ENCODE peak calls at places on chromosomes 16 and 17, in five cellular contexts. M is H9, C is trophoblast cell, S is neuronal stem cell, V is mesenchymal stem cell. Q is an unnamed sample.

GRCh38 chr17:57984936-57985674 is 2.9 kb downstream of the VEZF1 start:
- DNase-seq in M (no peak), C (peak; percentile 28), S (no peak), V (peak; percentile 52), Q (no peak)

GRCh38 chr17:69878661-69879060 is 196.4 kb upstream of the KCNJ16 start:
- DNase-seq in M (no peak), C (no peak), S (no peak), V (no peak), Q (no peak)

GRCh38 chr16:67613808-67614207 is 31.1 kb upstream of the CARMIL2 start:
- DNase-seq in M (peak; percentile 64), C (no peak), S (no peak), V (no peak), Q (peak; percentile 73)

GRCh38 chr16:15864939-15865338 is 8.1 kb upstream of the MYH11 start:
- DNase-seq in M (no peak), C (no peak), S (no peak), V (no peak), Q (no peak)

GRCh38 chr16:90020260-90020837 is 1.1 kb upstream of the DBNDD1 start:
- DNase-seq in M (no peak), C (no peak), S (no peak), V (no peak), Q (no peak)

GRCh38 chr16:31696968-31697743 is 169.5 kb downstream of the AHSP start:
- DNase-seq in M (no peak), C (peak; percentile 18), S (no peak), V (peak; percentile 41), Q (no peak)

GRCh38 chr17:77420476-77420803 is 279.7 kb downstream of the SEC14L1 start:
- DNase-seq in M (no peak), C (no peak), S (no peak), V (no peak), Q (no peak)

GRCh38 chr16:76035689-76036088 is 241.5 kb upstream of the CNTNAP4 start:
- DNase-seq in M (no peak), C (no peak), S (peak; percentile 23), V (peak; percentile 1), Q (no peak)

GRCh38 chr17:83194761-83195329 is 115.4 kb downstream of the METRNL start:
- DNase-seq in M (no peak), C (no peak), S (no peak), V (no peak), Q (no peak)

GRCh38 chr17:29005936-29006438 is at the start of gene SEZ6:
- DNase-seq in M (peak; percentile 92), C (peak; percentile 56), S (peak; percentile 84), V (peak; percentile 61), Q (peak; percentile 29)

GRCh38 chr16:81189100-81189664 is 49.3 kb upstream of the BCO1 start:
- DNase-seq in M (no peak), C (no peak), S (no peak), V (no peak), Q (no peak)

GRCh38 chr16:20884240-20884556 is 16.0 kb downstream of the DCUN1D3 start:
- DNase-seq in M (no peak), C (no peak), S (no peak), V (peak; percentile 87), Q (no peak)

GRCh38 chr16:85207357-85207921 is 95.2 kb upstream of the CIBAR2 start:
- DNase-seq in M (no peak), C (peak; percentile 65), S (no peak), V (peak; percentile 81), Q (no peak)

GRCh38 chr16:82004651-82005490 is 6.4 kb downstream of the SDR42E1 start:
- DNase-seq in M (no peak), C (no peak), S (no peak), V (no peak), Q (no peak)

GRCh38 chr17:45016237-45016636 is 35.2 kb downstream of the DCAKD start:
- DNase-seq in M (no peak), C (no peak), S (no peak), V (no peak), Q (no peak)

GRCh38 chr16:64153718-64154117 is 968.1 kb downstream of the CDH11 start:
- DNase-seq in M (no peak), C (no peak), S (no peak), V (peak; percentile 54), Q (no peak)

GRCh38 chr16:66479661-66480264 is 52.7 kb downstream of the BEAN1 start:
- DNase-seq in M (peak; percentile 22), C (no peak), S (no peak), V (no peak), Q (no peak)

GRCh38 chr17:54968954-54969400 is 412 bp downstream of the STXBP4 start:
- DNase-seq in M (no peak), C (no peak), S (no peak), V (peak; percentile 76), Q (no peak)

GRCh38 chr17:9432121-9432866 is 143.3 kb downstream of the STX8 start:
- DNase-seq in M (no peak), C (no peak), S (no peak), V (peak; percentile 17), Q (no peak)

GRCh38 chr17:40307001-40307690 is 1.8 kb upstream of the RARA start:
- DNase-seq in M (no peak), C (no peak), S (no peak), V (peak; percentile 74), Q (no peak)

GRCh38 chr17:63984206-63984605 is 11.5 kb upstream of the SCN4A start:
- DNase-seq in M (no peak), C (no peak), S (no peak), V (no peak), Q (no peak)

GRCh38 chr17:75030161-75030560 is 16.6 kb downstream of the ATP5PD start:
- DNase-seq in M (no peak), C (no peak), S (no peak), V (no peak), Q (no peak)

DNA sequence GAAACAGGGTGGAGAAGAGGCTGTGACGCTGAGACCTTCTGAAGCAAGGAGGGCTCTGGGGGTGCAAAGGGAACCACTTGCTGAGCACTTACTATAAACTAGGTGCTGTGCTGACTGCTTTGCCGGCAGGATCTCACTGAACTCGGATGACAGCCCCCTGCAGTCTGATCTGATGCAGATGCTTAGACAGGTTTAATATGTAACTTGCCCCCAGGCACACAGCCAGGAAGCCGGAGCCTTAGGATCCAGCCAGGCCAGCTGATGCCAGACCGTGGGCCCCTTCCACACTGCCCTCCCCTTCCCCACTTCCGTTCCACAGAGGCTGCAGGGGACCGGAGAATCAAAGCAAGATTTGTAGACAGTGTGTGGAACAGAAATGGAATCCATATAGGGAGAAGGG is 23.1 kb downstream of the SPACA3 start:
- DNase-seq in M (peak; percentile 21), C (no peak), S (no peak), V (no peak), Q (no peak)
- H2BK12ac ChIP-seq in M (no peak overlapping the region), C (no peak overlapping the region), S (no peak overlapping the region), V (no peak overlapping the region), Q (no peak overlapping the region)

GRCh38 chr16:72942021-72942420 is 105.9 kb downstream of the ZFHX3 start:
- DNase-seq in M (no peak), C (no peak), S (no peak), V (no peak), Q (no peak)

GRCh38 chr16:72938426-72939164 is 109.3 kb downstream of the ZFHX3 start:
- DNase-seq in M (no peak), C (peak; percentile 73), S (no peak), V (peak; percentile 75), Q (no peak)

GRCh38 chr16:72939247-72939646 is 108.7 kb downstream of the ZFHX3 start:
- DNase-seq in M (no peak), C (peak; percentile 52), S (no peak), V (peak; percentile 19), Q (no peak)

GRCh38 chr16:72937916-72938315 is 110.0 kb downstream of the ZFHX3 start:
- DNase-seq in M (no peak), C (no peak), S (no peak), V (no peak), Q (no peak)

DNA sequence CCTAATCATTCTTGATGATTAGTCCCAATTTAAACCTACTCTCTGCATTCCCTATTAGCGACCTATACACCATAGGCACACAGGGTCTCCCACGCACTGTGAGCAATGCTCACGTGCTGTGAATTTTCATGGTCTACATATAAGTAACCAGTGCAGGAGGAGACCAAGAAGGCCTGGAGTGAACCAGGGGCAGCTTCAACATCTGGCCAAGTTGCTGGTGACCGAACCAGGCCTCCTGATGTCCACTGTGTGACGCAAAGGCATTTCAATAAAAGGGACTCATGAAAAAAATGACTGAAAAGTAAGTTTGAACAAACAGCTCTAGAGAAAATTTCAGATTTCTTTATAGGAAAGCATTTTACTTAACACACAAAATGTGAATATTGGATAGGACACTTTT is 107.0 kb downstream of the ZFHX3 start:
- DNase-seq in M (no peak), C (no peak), S (no peak), V (no peak), Q (no peak)
- H3K9ac ChIP-seq in M (no peak overlapping the region), C (no peak overlapping the region), S (no peak overlapping the region), V (no peak overlapping the region), Q (no peak overlapping the region)

GRCh38 chr16:52567193-52567592 is 20.2 kb upstream of the TOX3 start:
- DNase-seq in M (no peak), C (no peak), S (no peak), V (no peak), Q (no peak)

GRCh38 chr16:52570495-52571091 is 23.6 kb upstream of the TOX3 start:
- DNase-seq in M (no peak), C (no peak), S (no peak), V (no peak), Q (no peak)

GRCh38 chr16:52569296-52569695 is 22.4 kb upstream of the TOX3 start:
- DNase-seq in M (no peak), C (no peak), S (no peak), V (no peak), Q (no peak)

GRCh38 chr16:52569701-52570100 is 22.8 kb upstream of the TOX3 start:
- DNase-seq in M (no peak), C (no peak), S (no peak), V (no peak), Q (no peak)

DNA sequence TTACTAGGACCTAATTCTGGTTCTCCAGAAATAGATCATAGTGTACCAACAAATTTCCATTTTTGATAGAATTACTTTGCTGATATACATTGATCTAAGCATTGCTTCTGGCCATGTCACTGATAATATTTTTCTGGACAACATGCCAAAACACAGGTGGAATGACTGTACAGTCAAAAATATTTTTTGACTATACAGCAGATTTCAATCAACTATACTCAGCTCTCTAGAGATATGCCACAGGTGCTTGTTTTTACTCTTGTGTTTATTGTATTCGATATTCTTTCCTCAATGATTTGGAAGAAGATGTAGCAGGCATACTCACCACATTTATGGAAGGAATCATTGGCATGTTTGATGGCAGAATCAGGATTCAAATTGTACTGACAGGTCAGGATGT is 21.6 kb upstream of the TOX3 start:
- DNase-seq in M (no peak), C (no peak), S (no peak), V (no peak), Q (no peak)
- H2BK12ac ChIP-seq in M (no peak overlapping the region), C (no peak overlapping the region), S (no peak overlapping the region), V (no peak overlapping the region), Q (no peak overlapping the region)

GRCh38 chr17:50484341-50485155 is 5.9 kb downstream of the RSAD1 start:
- DNase-seq in M (no peak), C (no peak), S (no peak), V (no peak), Q (no peak)

GRCh38 chr17:50482110-50482509 is 3.5 kb downstream of the RSAD1 start:
- DNase-seq in M (no peak), C (no peak), S (no peak), V (no peak), Q (no peak)

GRCh38 chr17:50481648-50482047 is 3.0 kb downstream of the RSAD1 start:
- DNase-seq in M (no peak), C (no peak), S (no peak), V (no peak), Q (no peak)

GRCh38 chr17:50482516-50482915 is 3.9 kb downstream of the RSAD1 start:
- DNase-seq in M (peak; percentile 94), C (peak; percentile 93), S (peak; percentile 76), V (peak; percentile 96), Q (peak; percentile 93)

GRCh38 chr17:50483266-50483665 is 4.6 kb downstream of the RSAD1 start:
- DNase-seq in M (no peak), C (no peak), S (no peak), V (no peak), Q (no peak)
- H3K9ac ChIP-seq in M (no peak overlapping the region), C (no peak overlapping the region), S (no peak overlapping the region), V (peak overlapping the region; percentile 86), Q (no peak overlapping the region)

Q was measured in H1.